ENCODE peak calls at places on chromosomes 5 and 9, in seven cellular contexts. T is omental fat pad, O is A549, U is hepatocyte, S is kidney epithelial cell, Z is lower leg skin, P is neural crest cell. A is an unnamed sample.

GRCh38 chr9:82924243-82924605 is 138.7 kb downstream of the RASEF start:
- DNase-seq in T (no peak), O (no peak), U (no peak), S (no peak), Z (no peak), P (no peak), A (no peak)

GRCh38 chr5:2746642-2747041 is 4.8 kb downstream of the IRX2 start:
- DNase-seq in T (no peak), O (no peak), U (no peak), S (no peak), Z (no peak), P (no peak), A (no peak)

GRCh38 chr5:122741681-122742080 is 33.2 kb upstream of the SNX2 start:
- DNase-seq in T (no peak), O (no peak), U (no peak), S (no peak), Z (no peak), P (no peak), A (no peak)

GRCh38 chr9:36575411-36575882 is 2.8 kb downstream of the MELK start:
- DNase-seq in T (no peak), O (no peak), U (no peak), S (no peak), Z (no peak), P (no peak), A (no peak)

GRCh38 chr9:109167716-109168115 is 667 bp upstream of the FRRS1L start:
- DNase-seq in T (no peak), O (no peak), U (no peak), S (no peak), Z (no peak), P (no peak), A (no peak)

GRCh38 chr9:89597711-89598707 is 6.8 kb upstream of the GADD45G start:
- DNase-seq in T (no peak), O (peak), U (peak), S (no peak), Z (peak), P (peak), A (peak)

GRCh38 chr5:103375356-103375755 is 116.8 kb downstream of the MACIR start:
- DNase-seq in T (no peak), O (peak), U (no peak), S (peak), Z (no peak), P (no peak), A (no peak)

GRCh38 chr5:109354761-109355160 is 55.0 kb downstream of the PJA2 start:
- DNase-seq in T (no peak), O (no peak), U (no peak), S (no peak), Z (no peak), P (no peak), A (no peak)

GRCh38 chr5:132526290-132526973 is 16.9 kb downstream of the IL5 start:
- DNase-seq in T (no peak), O (peak), U (peak), S (no peak), Z (peak), P (peak), A (peak)

GRCh38 chr5:108681079-108681921 is 66.4 kb upstream of the FER start:
- DNase-seq in T (no peak), O (peak), U (peak), S (peak), Z (peak), P (peak), A (no peak)

DNA sequence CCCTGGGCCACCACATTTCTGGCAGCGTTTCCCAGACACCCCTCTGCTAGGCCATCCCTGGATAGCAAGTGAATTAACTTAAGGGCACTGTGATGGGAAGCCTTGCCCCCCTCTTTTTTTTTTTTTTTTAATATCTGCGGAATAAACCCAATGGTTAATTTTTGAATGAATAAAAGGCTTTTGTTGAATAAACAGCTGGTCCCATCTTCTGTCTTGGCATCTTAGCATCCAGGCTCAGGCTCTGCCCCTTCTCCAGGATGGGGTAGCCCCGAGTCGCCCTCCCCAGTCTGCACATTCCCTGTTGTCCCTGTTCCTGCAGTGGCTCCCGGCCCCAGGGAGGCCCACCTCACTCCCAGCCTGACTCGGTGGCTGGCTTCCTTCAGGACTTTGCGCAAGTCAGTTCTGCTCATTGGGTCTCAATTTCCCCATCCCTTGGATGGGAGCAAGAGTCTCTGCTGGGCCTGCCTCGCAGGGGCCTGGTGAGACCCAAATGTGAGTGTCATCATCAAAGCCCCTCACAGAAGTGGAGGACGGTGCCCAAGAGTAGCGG is 29.0 kb upstream of the HMCN2 start:
- DNase-seq in T (no peak), O (no peak), U (no peak), S (no peak), Z (no peak), P (no peak), A (no peak)
- TF ChIP-seq CTCF in T (no peak), O (peak), U (no peak), S (no peak), Z (no peak), P (no peak), A (no peak)

GRCh38 chr5:37723147-37723961 is 116.5 kb downstream of the GDNF start:
- DNase-seq in T (no peak), O (peak), U (no peak), S (no peak), Z (no peak), P (peak), A (no peak)
- TF ChIP-seq CTCF in T (no peak), O (peak), U (no peak), S (peak), Z (no peak), P (peak), A (peak)

GRCh38 chr9:129613520-129614175 is 7.3 kb downstream of the C9orf50 start:
- DNase-seq in T (no peak), O (no peak), U (peak), S (no peak), Z (no peak), P (no peak), A (no peak)

GRCh38 chr9:129614932-129615331 is 6.0 kb downstream of the C9orf50 start:
- DNase-seq in T (no peak), O (no peak), U (no peak), S (no peak), Z (no peak), P (no peak), A (no peak)

GRCh38 chr9:129615407-129616285 is 5.3 kb downstream of the C9orf50 start:
- DNase-seq in T (no peak), O (no peak), U (no peak), S (no peak), Z (no peak), P (no peak), A (no peak)

GRCh38 chr9:129619787-129620668 is 873 bp downstream of the C9orf50 start:
- DNase-seq in T (no peak), O (peak), U (peak), S (no peak), Z (no peak), P (no peak), A (peak)

DNA sequence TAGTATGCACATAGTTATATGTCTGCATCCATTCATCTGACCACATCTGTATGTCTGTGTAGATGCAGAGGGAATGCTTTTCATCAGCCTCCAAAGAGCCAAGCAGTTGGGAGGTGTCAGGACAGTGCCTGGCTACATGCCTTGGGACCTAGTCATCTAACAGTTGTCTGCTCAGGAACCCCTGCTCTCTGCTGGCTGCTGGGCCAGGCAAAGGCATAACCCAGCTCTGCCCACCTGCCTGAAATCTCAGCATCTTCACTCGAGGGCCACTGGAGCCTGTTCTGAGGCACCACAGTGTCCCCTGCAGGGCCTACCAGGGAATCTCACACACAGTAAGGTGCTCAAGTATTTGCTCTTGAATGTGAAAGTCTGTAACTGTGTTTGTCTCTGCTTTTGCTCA is 3.7 kb downstream of the C9orf50 start:
- DNase-seq in T (no peak), O (peak), U (peak), S (no peak), Z (no peak), P (no peak), A (no peak)
- TF ChIP-seq CTCF in T (no peak), O (peak), U (peak), S (peak), Z (no peak), P (peak), A (peak)

DNA sequence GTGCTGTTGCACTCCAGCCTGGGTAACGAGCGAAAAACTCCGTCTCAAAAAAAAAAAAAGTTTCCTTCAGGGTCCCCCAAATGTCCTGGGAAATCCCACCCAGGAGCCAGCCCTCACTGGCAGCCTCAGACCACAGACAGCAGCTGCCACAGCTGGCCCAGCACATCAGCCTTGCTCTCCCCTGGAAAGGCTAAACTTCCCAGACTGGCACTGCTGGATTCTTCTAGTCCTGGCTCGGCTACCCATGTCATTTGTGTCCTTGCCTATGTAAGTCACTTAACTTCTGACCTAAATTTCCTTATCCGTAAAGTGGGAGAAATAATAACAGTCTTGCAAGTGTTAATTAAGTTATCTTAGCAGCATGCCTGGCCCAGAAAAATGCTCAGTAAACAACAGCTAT is 8.6 kb upstream of the PRRC2B start:
- DNase-seq in T (no peak), O (no peak), U (no peak), S (no peak), Z (no peak), P (no peak), A (no peak)
- TF ChIP-seq CTCF in T (no peak), O (no peak), U (no peak), S (no peak), Z (no peak), P (no peak), A (no peak)

GRCh38 chr5:78127875-78128274 is 166.6 kb downstream of the AP3B1 start:
- DNase-seq in T (no peak), O (peak), U (no peak), S (no peak), Z (no peak), P (no peak), A (no peak)
- TF ChIP-seq CTCF in T (no peak), O (peak), U (peak), S (peak), Z (no peak), P (peak), A (peak)